ENCODE peak calls at places on chromosome 15, in five cellular contexts. One of them, this sample, is unnamed.

GRCh38 chr15:69093127-69093526 is 67.3 kb upstream of the GLCE start:
- DNase-seq in IMR-90: peak
- DNase-seq in mesendoderm: peak
- DNase-seq in neuronal stem cell: no peak
- DNase-seq in H9: peak
- DNase-seq in this sample: no peak

GRCh38 chr15:78840661-78841060 is 29.4 kb upstream of the ADAMTS7 start:
- DNase-seq in IMR-90: no peak
- DNase-seq in mesendoderm: peak
- DNase-seq in neuronal stem cell: no peak
- DNase-seq in H9: no peak
- DNase-seq in this sample: no peak

GRCh38 chr15:68653031-68653635 is 74.3 kb downstream of the CORO2B start:
- DNase-seq in IMR-90: no peak
- DNase-seq in mesendoderm: no peak
- DNase-seq in neuronal stem cell: no peak
- DNase-seq in H9: no peak
- DNase-seq in this sample: no peak

GRCh38 chr15:42151736-42152135 is 4.7 kb downstream of the PLA2G4F start:
- DNase-seq in IMR-90: no peak
- DNase-seq in mesendoderm: no peak
- DNase-seq in neuronal stem cell: no peak
- DNase-seq in H9: no peak
- DNase-seq in this sample: no peak

GRCh38 chr15:81302605-81303204 is 21.2 kb downstream of the STARD5 start:
- DNase-seq in IMR-90: no peak
- DNase-seq in mesendoderm: no peak
- DNase-seq in neuronal stem cell: no peak
- DNase-seq in H9: no peak
- DNase-seq in this sample: no peak

GRCh38 chr15:69812881-69813280 is 284.8 kb downstream of the TLE3 start:
- DNase-seq in IMR-90: no peak
- DNase-seq in mesendoderm: peak
- DNase-seq in neuronal stem cell: no peak
- DNase-seq in H9: peak
- DNase-seq in this sample: no peak

GRCh38 chr15:69311319-69311721 is 12.6 kb downstream of the PAQR5 start:
- DNase-seq in IMR-90: peak
- DNase-seq in mesendoderm: no peak
- DNase-seq in neuronal stem cell: no peak
- DNase-seq in H9: no peak
- DNase-seq in this sample: peak

GRCh38 chr15:57505949-57506391 is 85.7 kb upstream of the MYZAP start:
- DNase-seq in IMR-90: no peak
- DNase-seq in mesendoderm: no peak
- DNase-seq in neuronal stem cell: no peak
- DNase-seq in H9: no peak
- DNase-seq in this sample: peak

GRCh38 chr15:85592148-85592547 is 202.6 kb downstream of the KLHL25 start:
- DNase-seq in IMR-90: peak
- DNase-seq in mesendoderm: no peak
- DNase-seq in neuronal stem cell: no peak
- DNase-seq in H9: no peak
- DNase-seq in this sample: peak

GRCh38 chr15:57171414-57171813 is 204.9 kb upstream of the CGNL1 start:
- DNase-seq in IMR-90: peak
- DNase-seq in mesendoderm: no peak
- DNase-seq in neuronal stem cell: no peak
- DNase-seq in H9: no peak
- DNase-seq in this sample: no peak

GRCh38 chr15:98860647-98861041 is 146.9 kb downstream of the PGPEP1L start:
- DNase-seq in IMR-90: no peak
- DNase-seq in mesendoderm: no peak
- DNase-seq in neuronal stem cell: no peak
- DNase-seq in H9: no peak
- DNase-seq in this sample: no peak

GRCh38 chr15:98863983-98864382 is 143.6 kb downstream of the PGPEP1L start:
- DNase-seq in IMR-90: no peak
- DNase-seq in mesendoderm: no peak
- DNase-seq in neuronal stem cell: no peak
- DNase-seq in H9: no peak
- DNase-seq in this sample: no peak

GRCh38 chr15:98858610-98859023 is 149.0 kb downstream of the PGPEP1L start:
- DNase-seq in IMR-90: no peak
- DNase-seq in mesendoderm: no peak
- DNase-seq in neuronal stem cell: no peak
- DNase-seq in H9: no peak
- DNase-seq in this sample: no peak

GRCh38 chr15:98859149-98859548 is 148.4 kb downstream of the PGPEP1L start:
- DNase-seq in IMR-90: no peak
- DNase-seq in mesendoderm: no peak
- DNase-seq in neuronal stem cell: no peak
- DNase-seq in H9: no peak
- DNase-seq in this sample: no peak

GRCh38 chr15:98861188-98861587 is 146.4 kb downstream of the PGPEP1L start:
- DNase-seq in IMR-90: no peak
- DNase-seq in mesendoderm: no peak
- DNase-seq in neuronal stem cell: no peak
- DNase-seq in H9: no peak
- DNase-seq in this sample: no peak
- H2BK15ac ChIP-seq in IMR-90: peak
- H2BK15ac ChIP-seq in mesendoderm: no peak
- H2BK15ac ChIP-seq in neuronal stem cell: no peak
- H2BK15ac ChIP-seq in H9: no peak
- H2BK15ac ChIP-seq in this sample: no peak

GRCh38 chr15:101207867-101208288 is 44.0 kb downstream of the CHSY1 start:
- DNase-seq in IMR-90: peak
- DNase-seq in mesendoderm: no peak
- DNase-seq in neuronal stem cell: no peak
- DNase-seq in H9: no peak
- DNase-seq in this sample: peak
- H3K23ac ChIP-seq in IMR-90: no peak
- H3K23ac ChIP-seq in mesendoderm: no peak
- H3K23ac ChIP-seq in neuronal stem cell: no peak
- H3K23ac ChIP-seq in H9: no peak
- H3K23ac ChIP-seq in this sample: no peak

GRCh38 chr15:34644851-34645250 is 61.4 kb upstream of the GOLGA8B start:
- DNase-seq in IMR-90: no peak
- DNase-seq in mesendoderm: no peak
- DNase-seq in neuronal stem cell: no peak
- DNase-seq in H9: no peak
- DNase-seq in this sample: no peak

GRCh38 chr15:34637305-34637704 is 53.9 kb upstream of the GOLGA8B start:
- DNase-seq in IMR-90: no peak
- DNase-seq in mesendoderm: no peak
- DNase-seq in neuronal stem cell: no peak
- DNase-seq in H9: no peak
- DNase-seq in this sample: no peak

GRCh38 chr15:34640661-34641060 is 57.2 kb upstream of the GOLGA8B start:
- DNase-seq in IMR-90: no peak
- DNase-seq in mesendoderm: no peak
- DNase-seq in neuronal stem cell: no peak
- DNase-seq in H9: no peak
- DNase-seq in this sample: no peak

GRCh38 chr15:34644061-34644460 is 60.6 kb upstream of the GOLGA8B start:
- DNase-seq in IMR-90: peak
- DNase-seq in mesendoderm: peak
- DNase-seq in neuronal stem cell: no peak
- DNase-seq in H9: no peak
- DNase-seq in this sample: peak

GRCh38 chr15:34642252-34642651 is 58.8 kb upstream of the GOLGA8B start:
- DNase-seq in IMR-90: no peak
- DNase-seq in mesendoderm: peak
- DNase-seq in neuronal stem cell: no peak
- DNase-seq in H9: no peak
- DNase-seq in this sample: no peak
- H2BK15ac ChIP-seq in IMR-90: no peak
- H2BK15ac ChIP-seq in mesendoderm: no peak
- H2BK15ac ChIP-seq in neuronal stem cell: no peak
- H2BK15ac ChIP-seq in H9: no peak
- H2BK15ac ChIP-seq in this sample: no peak

GRCh38 chr15:48076454-48076853 is 44.3 kb upstream of the SLC24A5 start:
- DNase-seq in IMR-90: no peak
- DNase-seq in mesendoderm: no peak
- DNase-seq in neuronal stem cell: no peak
- DNase-seq in H9: no peak
- DNase-seq in this sample: peak

GRCh38 chr15:48073881-48074280 is 46.9 kb upstream of the SLC24A5 start:
- DNase-seq in IMR-90: no peak
- DNase-seq in mesendoderm: no peak
- DNase-seq in neuronal stem cell: no peak
- DNase-seq in H9: no peak
- DNase-seq in this sample: no peak

GRCh38 chr15:48077785-48078184 is 43.0 kb upstream of the SLC24A5 start:
- DNase-seq in IMR-90: no peak
- DNase-seq in mesendoderm: no peak
- DNase-seq in neuronal stem cell: no peak
- DNase-seq in H9: no peak
- DNase-seq in this sample: peak

DNA sequence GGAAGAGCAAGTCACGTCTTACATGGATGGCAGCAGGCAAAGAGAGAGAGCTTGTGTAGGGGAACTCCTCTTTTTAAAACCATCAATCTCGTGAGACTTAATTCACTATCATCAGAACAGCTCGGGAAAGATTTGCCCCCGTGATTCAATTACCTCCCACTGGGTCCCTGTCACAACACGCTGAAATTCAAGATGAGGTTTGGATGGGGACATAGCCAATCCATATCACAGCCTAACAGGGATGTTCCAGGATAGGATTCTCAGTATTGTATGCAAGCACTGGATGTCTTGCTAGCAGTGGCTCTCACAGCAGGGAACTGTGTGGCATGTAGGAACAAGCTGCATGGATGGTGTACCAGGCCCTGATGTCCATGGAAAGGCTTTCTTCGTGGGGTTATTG is 47.8 kb upstream of the SLC24A5 start:
- DNase-seq in IMR-90: no peak
- DNase-seq in mesendoderm: no peak
- DNase-seq in neuronal stem cell: no peak
- DNase-seq in H9: no peak
- DNase-seq in this sample: no peak
- H3K23ac ChIP-seq in IMR-90: no peak
- H3K23ac ChIP-seq in mesendoderm: no peak
- H3K23ac ChIP-seq in neuronal stem cell: no peak
- H3K23ac ChIP-seq in H9: no peak
- H3K23ac ChIP-seq in this sample: no peak

DNA sequence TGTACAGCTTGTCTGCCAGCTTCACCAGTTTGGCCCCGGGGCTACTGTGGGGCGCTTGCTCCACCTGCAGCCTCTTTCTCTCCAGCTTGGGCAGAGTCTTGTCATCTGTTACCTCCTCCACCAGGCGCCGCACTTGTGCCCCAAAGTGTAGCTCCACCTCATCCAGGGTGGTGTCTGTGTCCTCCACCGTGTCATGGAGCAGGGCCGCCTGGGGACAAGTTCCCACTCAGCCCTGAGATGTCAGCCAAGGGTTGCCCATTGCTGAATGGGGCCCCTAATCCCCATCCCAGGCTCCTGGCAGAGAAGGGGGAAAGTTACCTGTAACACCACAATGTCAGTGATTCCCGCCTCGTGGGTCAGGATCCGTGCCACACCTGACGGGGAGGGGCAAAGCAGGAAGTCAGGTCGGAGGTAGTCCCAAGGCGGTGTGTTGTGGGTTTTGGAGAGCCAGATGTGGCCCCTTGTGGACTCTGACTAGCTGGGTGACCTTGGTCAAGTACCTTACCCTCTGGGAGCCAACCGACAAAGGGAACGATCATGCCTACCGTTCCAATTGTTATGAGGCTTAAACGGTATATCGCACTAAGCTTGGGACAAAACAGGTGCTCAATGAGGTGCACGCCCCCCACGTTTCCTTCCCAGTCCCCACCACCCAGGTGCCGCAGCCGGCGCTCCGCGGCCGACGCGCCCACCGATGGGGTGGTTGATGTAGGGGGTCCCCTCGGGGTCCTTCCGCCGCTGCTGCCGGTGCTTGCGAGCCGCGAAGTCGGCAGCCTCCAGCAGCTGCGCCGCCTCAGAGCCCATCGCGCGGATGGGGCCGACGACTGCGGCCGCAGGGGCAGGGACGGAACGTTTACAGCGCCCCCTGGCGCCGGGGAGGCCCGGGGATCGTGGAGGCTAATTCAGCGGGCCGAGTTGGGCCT is at the start of gene HDDC3:
- DNase-seq in IMR-90: peak
- DNase-seq in mesendoderm: peak
- DNase-seq in neuronal stem cell: peak
- DNase-seq in H9: peak
- DNase-seq in this sample: peak
- H2BK15ac ChIP-seq in IMR-90: peak
- H2BK15ac ChIP-seq in mesendoderm: no peak
- H2BK15ac ChIP-seq in neuronal stem cell: peak
- H2BK15ac ChIP-seq in H9: no peak
- H2BK15ac ChIP-seq in this sample: no peak

GRCh38 chr15:55334371-55334770 is 15.3 kb downstream of the PIGB start:
- DNase-seq in IMR-90: peak
- DNase-seq in mesendoderm: no peak
- DNase-seq in neuronal stem cell: no peak
- DNase-seq in H9: no peak
- DNase-seq in this sample: no peak

GRCh38 chr15:55334997-55335396 is 16.0 kb downstream of the PIGB start:
- DNase-seq in IMR-90: peak
- DNase-seq in mesendoderm: no peak
- DNase-seq in neuronal stem cell: no peak
- DNase-seq in H9: no peak
- DNase-seq in this sample: no peak

GRCh38 chr15:55337160-55337559 is 18.1 kb downstream of the PIGB start:
- DNase-seq in IMR-90: no peak
- DNase-seq in mesendoderm: peak
- DNase-seq in neuronal stem cell: no peak
- DNase-seq in H9: no peak
- DNase-seq in this sample: no peak
- H3K23ac ChIP-seq in IMR-90: no peak
- H3K23ac ChIP-seq in mesendoderm: no peak
- H3K23ac ChIP-seq in neuronal stem cell: no peak
- H3K23ac ChIP-seq in H9: no peak
- H3K23ac ChIP-seq in this sample: no peak